ENCODE peak calls at places on chromosomes 1 and 21, in five cellular contexts. K is mesothelial cell of epicardium, B is osteocyte, U is mucosa of descending colon, Z is fibroblast of the aortic adventitia. C is an unnamed sample.
A peak's percentile ranks its signal among the peaks of the same experiment; 100 is the strongest.

GRCh38 chr1:35568975-35569395 is 4.1 kb upstream of the TFAP2E start:
- DNase-seq in K (peak; percentile 79), B (no peak), U (peak; percentile 82), Z (peak; percentile 76), C (peak; percentile 87)

GRCh38 chr1:33097137-33097611 is 16.2 kb downstream of the AZIN2 start:
- DNase-seq in K (no peak), B (no peak), U (no peak), Z (peak; percentile 60), C (no peak)

GRCh38 chr1:164613176-164613575 is 54.2 kb downstream of the PBX1 start:
- DNase-seq in K (no peak), B (no peak), U (peak; percentile 79), Z (no peak), C (no peak)

GRCh38 chr1:92708368-92708950 is 76.4 kb downstream of the EVI5 start:
- DNase-seq in K (no peak), B (no peak), U (no peak), Z (peak; percentile 46), C (no peak)

GRCh38 chr21:42146821-42147220 is 72.1 kb upstream of the ABCG1 start:
- DNase-seq in K (no peak), B (no peak), U (no peak), Z (no peak), C (no peak)

GRCh38 chr1:87348346-87349019 is 19.8 kb downstream of the LMO4 start:
- DNase-seq in K (no peak), B (no peak), U (no peak), Z (no peak), C (no peak)

GRCh38 chr21:39313042-39313456 is 383 bp downstream of the BRWD1 start:
- DNase-seq in K (peak; percentile 55), B (peak; percentile 87), U (peak; percentile 48), Z (no peak), C (peak; percentile 43)

GRCh38 chr1:153800516-153800915 is 25.3 kb downstream of the SLC27A3 start:
- DNase-seq in K (no peak), B (no peak), U (no peak), Z (no peak), C (no peak)

GRCh38 chr1:55478742-55479141 is 263.6 kb upstream of the USP24 start:
- DNase-seq in K (no peak), B (no peak), U (no peak), Z (peak; percentile 47), C (peak; percentile 11)

GRCh38 chr1:234862944-234863515 is 253.1 kb upstream of the IRF2BP2 start:
- DNase-seq in K (peak; percentile 57), B (no peak), U (peak; percentile 74), Z (peak; percentile 48), C (no peak)

GRCh38 chr1:237320890-237321289 is 278.9 kb downstream of the RYR2 start:
- DNase-seq in K (no peak), B (no peak), U (no peak), Z (no peak), C (no peak)

GRCh38 chr1:47765742-47766485 is 231.3 kb downstream of the TRABD2B start:
- DNase-seq in K (no peak), B (no peak), U (no peak), Z (no peak), C (no peak)
- TF ChIP-seq CTCF in K (no peak), B (no peak), U (no peak), Z (no peak), C (no peak)

GRCh38 chr1:202852163-202852904 is 36.6 kb downstream of the RABIF start:
- DNase-seq in K (no peak), B (no peak), U (peak; percentile 59), Z (peak; percentile 43), C (peak; percentile 72)
- TF ChIP-seq CTCF in K (peak; percentile 32), B (peak; percentile 56), U (no peak), Z (peak; percentile 56), C (peak; percentile 72)

GRCh38 chr1:81752840-81753239 is 47.9 kb upstream of the ADGRL2 start:
- DNase-seq in K (no peak), B (no peak), U (no peak), Z (no peak), C (no peak)
- TF ChIP-seq CTCF in K (no peak), B (no peak), U (no peak), Z (no peak), C (no peak)

DNA sequence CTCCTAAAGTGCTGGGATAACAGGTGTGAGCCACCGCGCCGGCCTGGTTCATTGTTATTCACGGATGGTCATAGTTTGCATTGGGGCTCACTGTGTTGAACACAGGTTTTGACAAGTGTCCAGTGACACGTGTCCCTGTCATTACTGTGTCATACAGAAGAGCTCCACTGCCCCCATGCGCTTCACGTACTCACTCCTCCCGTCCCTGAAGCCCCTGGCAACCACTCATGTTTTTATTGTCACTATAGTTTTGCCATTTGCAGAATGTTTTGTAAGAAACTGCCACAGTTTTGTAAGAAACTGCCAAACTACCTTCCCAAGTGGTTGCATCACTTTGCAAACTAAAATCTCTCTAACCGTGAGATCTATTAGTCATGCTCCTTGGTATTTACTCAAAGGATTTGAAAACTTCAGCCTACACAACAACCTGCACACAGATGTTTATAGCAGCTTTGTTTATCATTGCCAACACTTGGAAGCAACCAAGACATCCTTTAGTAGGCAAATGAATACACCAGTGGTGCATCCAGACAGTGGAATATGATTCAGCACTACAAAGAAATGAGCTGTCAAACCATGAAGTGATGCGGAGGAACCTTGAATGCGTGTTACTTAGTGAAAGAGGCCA is 163.2 kb upstream of the COL6A1 start:
- DNase-seq in K (no peak), B (peak; percentile 62), U (no peak), Z (peak; percentile 71), C (no peak)
- TF ChIP-seq CTCF in K (no peak), B (no peak), U (no peak), Z (no peak), C (no peak)

DNA sequence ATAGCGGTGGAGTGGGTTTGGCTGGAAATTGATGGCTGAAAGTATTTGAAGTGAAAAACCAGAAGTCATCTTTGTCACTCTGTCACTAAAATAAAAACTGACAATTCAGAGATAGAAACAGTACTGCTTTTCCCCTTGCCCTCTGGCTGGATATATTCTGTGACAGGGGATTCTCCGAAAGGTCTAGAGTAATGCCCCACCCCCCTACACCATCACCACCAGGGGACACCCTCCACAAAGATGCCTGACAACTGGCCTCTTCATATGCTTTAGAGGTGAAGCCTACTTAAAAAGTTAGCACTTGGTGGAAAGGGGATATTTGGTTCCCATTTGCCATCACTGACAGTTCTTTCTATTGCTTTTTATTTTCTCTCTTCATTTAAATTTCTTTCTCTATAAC is 73.5 kb downstream of the SGIP1 start:
- DNase-seq in K (no peak), B (no peak), U (peak; percentile 3), Z (no peak), C (peak; percentile 4)
- TF ChIP-seq CTCF in K (no peak), B (no peak), U (no peak), Z (no peak), C (no peak)

GRCh38 chr1:46173361-46173856 is 1.5 kb upstream of the TSPAN1 start:
- DNase-seq in K (no peak), B (no peak), U (no peak), Z (no peak), C (no peak)
- TF ChIP-seq CTCF in K (no peak), B (no peak), U (no peak), Z (no peak), C (no peak)

DNA sequence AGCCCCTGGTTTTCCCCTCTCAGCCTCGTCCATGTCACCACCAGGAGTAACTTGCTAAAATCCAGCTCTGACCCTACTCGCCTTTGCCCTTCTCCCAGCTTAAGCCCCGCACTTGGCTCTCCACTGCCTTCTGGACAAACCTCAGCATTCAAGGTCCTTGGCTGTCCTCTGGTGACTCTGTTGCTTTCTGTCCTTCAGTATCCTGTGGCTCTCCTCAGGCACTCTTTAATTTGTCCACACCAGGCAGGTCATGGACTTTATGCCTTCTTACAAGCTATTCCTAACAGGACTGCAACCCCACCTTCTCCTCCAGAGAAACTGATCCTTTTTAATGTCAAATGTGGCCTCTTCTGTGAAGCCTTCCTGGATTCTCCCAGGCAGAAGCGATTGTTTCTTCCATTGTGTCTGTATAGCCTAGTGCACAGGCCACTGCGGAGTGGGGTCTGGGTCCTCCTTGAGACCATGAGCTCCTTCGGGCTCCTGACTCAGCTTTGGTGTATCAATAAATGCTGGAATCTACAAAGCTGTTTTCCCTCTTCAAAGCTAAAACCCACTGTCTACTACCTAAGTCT is 26.7 kb upstream of the CTPS1 start:
- DNase-seq in K (no peak), B (no peak), U (no peak), Z (no peak), C (no peak)
- TF ChIP-seq CTCF in K (no peak), B (peak; percentile 5), U (no peak), Z (no peak), C (peak; percentile 5)

C was measured in GM13977.